ENCODE peak calls at places on chromosomes 5 and 9, in seven cellular contexts. Q, P, A, U, C, E and T are unnamed samples.

GRCh38 chr5:14420136-14420808 is 161.3 kb upstream of the OTULINL start:
- DNase-seq in E (no peak), C (no peak), U (no peak), P (peak), A (no peak), Q (no peak), T (no peak)

GRCh38 chr5:112555691-112556090 is 136.6 kb upstream of the EPB41L4A start:
- DNase-seq in U (no peak), P (peak), A (peak), E (no peak), Q (no peak), C (no peak), T (no peak)

GRCh38 chr5:119341452-119342349 is 14.1 kb upstream of the TNFAIP8 start:
- DNase-seq in U (no peak), C (no peak), A (no peak), P (no peak), Q (no peak), E (no peak), T (no peak)

GRCh38 chr9:26326473-26327044 is 566.0 kb downstream of the CAAP1 start:
- DNase-seq in E (no peak), U (peak), P (peak), A (peak), C (no peak), Q (no peak), T (peak)

GRCh38 chr9:126614455-126615248 is 924 bp downstream of the LMX1B start:
- DNase-seq in P (no peak), C (no peak), E (no peak), Q (no peak), U (peak), A (no peak), T (no peak)

GRCh38 chr9:128341435-128341849 is 1.1 kb downstream of the SLC27A4 start:
- DNase-seq in Q (peak), U (peak), E (peak), C (no peak), A (peak), P (peak), T (peak)

GRCh38 chr9:125982798-125983406 is 235.7 kb downstream of the PBX3 start:
- DNase-seq in P (no peak), A (no peak), C (no peak), E (no peak), Q (peak), U (no peak), T (no peak)

GRCh38 chr9:131739192-131739961 is 499 bp downstream of the RAPGEF1 start:
- DNase-seq in U (peak), P (peak), Q (peak), A (no peak), C (no peak), E (peak), T (no peak)

GRCh38 chr9:100583019-100583802 is 5.3 kb downstream of the CAVIN4 start:
- DNase-seq in Q (no peak), U (no peak), A (no peak), P (no peak), E (no peak), C (no peak), T (no peak)

GRCh38 chr9:107246259-107247254 is 36.5 kb upstream of the RAD23B start:
- DNase-seq in P (peak), E (no peak), U (no peak), Q (no peak), C (no peak), A (no peak), T (no peak)

GRCh38 chr9:36625006-36625600 is 52.4 kb downstream of the MELK start:
- DNase-seq in Q (no peak), E (no peak), P (peak), A (peak), U (no peak), C (no peak), T (peak)

GRCh38 chr5:103228056-103228455 is 30.5 kb upstream of the MACIR start:
- DNase-seq in A (peak), C (no peak), P (no peak), E (no peak), U (no peak), Q (no peak), T (no peak)

GRCh38 chr9:85344901-85345300 is 396.9 kb downstream of the AGTPBP1 start:
- DNase-seq in U (no peak), P (no peak), C (no peak), A (no peak), Q (no peak), E (no peak), T (no peak)

GRCh38 chr9:135365013-135365768 is 114.4 kb upstream of the PPP1R26 start:
- DNase-seq in C (no peak), A (no peak), U (no peak), Q (no peak), E (no peak), P (no peak), T (no peak)

GRCh38 chr5:133930061-133930823 is 38.2 kb downstream of the C5orf15 start:
- DNase-seq in A (peak), C (no peak), E (no peak), Q (no peak), P (peak), U (no peak), T (no peak)

GRCh38 chr9:100352201-100352726 is 478 bp downstream of the TEX10 start:
- DNase-seq in C (no peak), E (no peak), U (no peak), P (peak), Q (peak), A (peak), T (no peak)

GRCh38 chr5:181153814-181154213 is 6.4 kb downstream of the OR2V2 start:
- DNase-seq in E (no peak), U (no peak), C (no peak), Q (no peak), A (no peak), P (no peak), T (no peak)

GRCh38 chr5:58922392-58923171 is 339.7 kb downstream of the RAB3C start:
- DNase-seq in A (no peak), E (peak), Q (peak), U (no peak), C (no peak), P (no peak), T (no peak)

GRCh38 chr9:112757940-112758339 is 7.4 kb downstream of the SNX30 start:
- DNase-seq in Q (no peak), E (no peak), P (no peak), C (no peak), A (no peak), U (no peak), T (no peak)

GRCh38 chr5:161544350-161544765 is 2.2 kb downstream of the GABRB2 start:
- DNase-seq in E (no peak), U (peak), Q (peak), C (no peak), P (peak), A (peak), T (no peak)

GRCh38 chr5:68171101-68171558 is 44.4 kb upstream of the PIK3R1 start:
- DNase-seq in Q (no peak), A (no peak), C (peak), U (no peak), P (peak), E (no peak), T (no peak)

GRCh38 chr5:99104538-99105132 is 175.8 kb upstream of the CHD1 start:
- DNase-seq in Q (no peak), E (no peak), C (no peak), P (peak), U (peak), A (no peak), T (no peak)

GRCh38 chr5:164672190-164672589 is 1166.8 kb downstream of the MAT2B start:
- DNase-seq in Q (no peak), C (no peak), P (no peak), E (no peak), U (peak), A (no peak), T (no peak)

DNA sequence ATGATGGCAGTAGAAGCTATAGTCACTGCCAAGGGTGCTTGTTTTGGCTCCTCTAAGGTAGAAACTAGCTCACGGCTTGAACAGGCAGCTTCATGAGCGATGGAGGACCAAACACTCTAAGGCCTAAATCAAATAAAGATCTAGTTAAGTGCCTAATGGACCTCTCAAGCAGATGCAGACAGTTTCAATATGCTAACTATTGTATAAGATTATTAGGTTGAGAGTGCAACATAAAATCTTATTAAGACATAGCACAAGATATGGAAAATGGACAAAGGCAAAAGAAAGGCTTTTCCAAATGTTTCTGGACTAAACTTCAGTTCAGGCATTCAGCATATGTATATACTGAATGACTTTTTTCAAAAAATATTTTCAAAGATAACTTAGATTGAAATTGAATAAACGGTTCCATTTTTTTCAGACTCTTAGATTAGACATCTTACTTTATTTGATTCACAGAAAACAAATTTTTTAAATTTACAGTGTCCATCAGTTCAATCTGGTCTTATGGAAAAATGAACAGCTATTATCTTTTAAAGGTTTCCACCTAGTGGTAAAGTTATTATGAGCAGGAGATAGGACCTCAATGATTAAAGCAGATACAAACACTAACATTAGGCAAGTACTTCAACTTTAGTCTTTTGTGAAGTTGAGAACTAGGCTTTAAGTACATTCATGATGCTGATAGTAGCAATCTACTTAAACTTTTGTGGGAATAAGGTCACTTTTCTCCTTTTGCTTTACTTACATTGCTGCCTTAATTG is 1167.7 kb downstream of the MAT2B start:
- DNase-seq in C (no peak), U (peak), P (no peak), A (no peak), Q (no peak), E (no peak), T (no peak)
- TF ChIP-seq CTCF in C (no peak), U (peak), P (no peak), A (no peak), Q (no peak), E (no peak), T (no peak)

GRCh38 chr9:96230002-96230401 is 72.0 kb downstream of the HSD17B3 start:
- DNase-seq in C (no peak), E (no peak), P (no peak), U (no peak), A (no peak), Q (no peak), T (no peak)
- TF ChIP-seq CTCF in C (no peak), E (no peak), P (no peak), U (no peak), A (peak), Q (no peak), T (no peak)

GRCh38 chr9:70389188-70389587 is 25.3 kb downstream of the KLF9 start:
- DNase-seq in U (no peak), C (no peak), A (no peak), P (no peak), E (no peak), Q (no peak), T (no peak)

GRCh38 chr9:70389642-70390266 is 24.7 kb downstream of the KLF9 start:
- DNase-seq in P (peak), C (no peak), A (no peak), Q (no peak), U (no peak), E (no peak), T (no peak)

GRCh38 chr9:70390922-70391321 is 23.5 kb downstream of the KLF9 start:
- DNase-seq in E (no peak), U (no peak), P (peak), Q (no peak), A (no peak), C (no peak), T (no peak)

GRCh38 chr9:70392850-70393249 is 21.6 kb downstream of the KLF9 start:
- DNase-seq in E (no peak), Q (no peak), P (no peak), U (no peak), A (no peak), C (no peak), T (no peak)

DNA sequence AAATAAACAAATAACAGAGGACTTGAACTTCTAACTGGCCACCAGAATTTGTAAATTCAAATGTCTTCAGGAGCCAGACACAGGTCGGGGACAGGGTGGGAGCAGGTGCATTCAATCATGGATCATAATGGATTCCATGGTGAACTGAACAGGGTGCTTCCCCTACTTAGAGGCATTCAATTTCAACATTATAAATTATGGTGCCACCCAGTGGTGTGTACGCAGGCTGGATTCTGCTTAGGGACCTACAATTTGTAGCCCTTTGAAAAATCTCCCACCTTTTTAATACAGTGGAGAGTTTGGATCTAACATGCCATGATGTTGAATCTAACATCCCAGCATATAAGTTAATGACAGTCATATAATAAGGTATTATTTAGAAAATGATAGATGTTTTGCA is 22.3 kb downstream of the KLF9 start:
- DNase-seq in Q (no peak), C (no peak), E (no peak), P (peak), U (peak), A (no peak), T (no peak)
- TF ChIP-seq CTCF in Q (no peak), C (no peak), E (no peak), P (peak), U (peak), A (peak), T (peak)

GRCh38 chr5:91503321-91503720 is 120.2 kb upstream of the ARRDC3 start:
- DNase-seq in A (no peak), Q (no peak), E (no peak), U (no peak), P (no peak), C (no peak), T (no peak)

GRCh38 chr5:91495699-91496098 is 112.6 kb upstream of the ARRDC3 start:
- DNase-seq in Q (no peak), E (no peak), A (no peak), U (no peak), C (no peak), P (no peak), T (no peak)

GRCh38 chr5:91494447-91495001 is 111.4 kb upstream of the ARRDC3 start:
- DNase-seq in A (no peak), E (no peak), C (no peak), U (no peak), Q (no peak), P (no peak), T (no peak)

GRCh38 chr5:91500758-91501157 is 117.6 kb upstream of the ARRDC3 start:
- DNase-seq in C (no peak), P (no peak), E (no peak), A (no peak), U (no peak), Q (no peak), T (no peak)

GRCh38 chr5:91499943-91500531 is 116.9 kb upstream of the ARRDC3 start:
- DNase-seq in U (peak), A (peak), Q (no peak), C (no peak), P (peak), E (no peak), T (peak)
- TF ChIP-seq CTCF in U (peak), A (peak), Q (peak), C (peak), P (peak), E (peak), T (peak)

GRCh38 chr5:36605241-36605640 is 1.2 kb upstream of the SLC1A3 start:
- DNase-seq in Q (no peak), C (no peak), E (no peak), U (no peak), A (no peak), P (peak), T (no peak)

GRCh38 chr5:36600847-36601527 is 5.4 kb upstream of the SLC1A3 start:
- DNase-seq in Q (no peak), U (no peak), C (no peak), P (no peak), E (no peak), A (no peak), T (no peak)

GRCh38 chr5:36606052-36606436 is 362 bp upstream of the SLC1A3 start:
- DNase-seq in E (no peak), U (no peak), A (no peak), Q (no peak), C (no peak), P (no peak), T (no peak)

GRCh38 chr5:36599986-36600779 is 6.2 kb upstream of the SLC1A3 start:
- DNase-seq in Q (no peak), P (peak), C (no peak), E (no peak), U (no peak), A (no peak), T (no peak)

GRCh38 chr5:36602711-36603321 is 3.6 kb upstream of the SLC1A3 start:
- DNase-seq in Q (no peak), P (peak), A (no peak), C (no peak), U (no peak), E (no peak), T (no peak)
- TF ChIP-seq CTCF in Q (no peak), P (no peak), A (peak), C (peak), U (no peak), E (no peak), T (peak)

DNA sequence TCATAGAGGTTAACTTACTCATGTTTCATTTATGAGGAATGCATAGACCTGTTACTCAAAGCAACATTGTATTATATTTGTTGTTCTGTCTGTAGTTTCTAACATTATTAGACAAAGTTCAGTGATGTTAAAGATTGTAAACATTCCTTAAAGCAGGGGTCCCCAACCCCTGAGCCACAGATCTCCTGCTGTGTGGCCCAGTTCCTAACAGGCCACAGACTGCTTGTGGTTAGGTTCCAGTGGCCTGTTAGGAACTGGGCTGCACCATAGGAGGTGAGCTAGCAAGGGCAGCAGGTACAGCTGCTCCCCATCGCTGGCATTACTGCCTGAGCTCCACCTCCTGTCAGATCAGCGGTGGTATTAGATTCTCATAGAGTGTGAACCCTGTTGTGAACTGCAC is 181.1 kb downstream of the KDM4C start:
- DNase-seq in Q (no peak), C (peak), P (no peak), A (peak), E (no peak), U (no peak), T (no peak)
- TF ChIP-seq CTCF in Q (no peak), C (no peak), P (no peak), A (no peak), E (no peak), U (no peak), T (no peak)

DNA sequence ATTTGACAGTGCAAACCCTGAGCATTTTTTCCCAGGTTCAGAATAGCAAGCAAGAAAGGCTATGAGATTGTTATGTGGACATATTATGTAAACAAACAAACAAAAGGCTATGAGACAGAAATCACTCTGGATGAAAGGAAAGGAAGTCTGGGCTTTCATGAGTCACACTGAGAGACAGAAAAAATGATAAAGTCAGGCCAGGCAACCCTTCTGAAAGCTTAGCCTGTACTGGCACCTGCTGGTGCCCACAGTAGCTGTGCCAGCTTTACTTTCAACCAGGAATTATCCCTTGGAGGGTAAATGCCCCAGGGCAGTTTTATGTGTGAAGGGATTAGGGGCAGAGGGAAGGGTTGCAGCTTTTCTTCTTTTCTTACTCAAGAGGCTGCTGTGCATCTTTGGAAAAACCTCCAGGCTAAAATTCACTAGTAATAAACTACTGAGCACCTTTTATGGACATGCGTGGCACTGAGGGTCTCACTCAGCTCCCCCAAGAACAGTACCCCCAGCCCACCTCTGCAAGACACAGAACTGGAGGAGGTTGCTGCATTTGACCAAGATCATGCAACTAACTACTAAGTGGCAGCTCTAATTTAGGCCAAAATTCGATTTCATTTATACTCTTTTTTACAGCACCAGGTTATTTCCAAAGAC is 41.7 kb downstream of the ACTL7B start:
- DNase-seq in A (peak), Q (no peak), U (no peak), E (no peak), P (peak), C (no peak), T (peak)
- TF ChIP-seq CTCF in A (peak), Q (no peak), U (peak), E (no peak), P (peak), C (peak), T (peak)

GRCh38 chr5:132754947-132755346 is 7.7 kb downstream of the CCNI2 start:
- DNase-seq in U (peak), A (peak), P (peak), C (no peak), E (no peak), Q (no peak), T (no peak)
- TF ChIP-seq CTCF in U (peak), A (peak), P (peak), C (peak), E (no peak), Q (no peak), T (peak)

GRCh38 chr5:1526151-1526631 is 2.4 kb upstream of the LPCAT1 start:
- DNase-seq in U (no peak), A (no peak), C (no peak), E (peak), Q (peak), P (no peak), T (no peak)

GRCh38 chr5:1525624-1525985 is 1.8 kb upstream of the LPCAT1 start:
- DNase-seq in E (no peak), U (no peak), A (no peak), Q (no peak), C (no peak), P (no peak), T (no peak)

GRCh38 chr5:1524481-1524798 is 680 bp upstream of the LPCAT1 start:
- DNase-seq in U (no peak), A (no peak), E (no peak), C (no peak), Q (no peak), P (no peak), T (no peak)

GRCh38 chr5:1523793-1524480 is at the start of gene LPCAT1:
- DNase-seq in A (peak), E (peak), C (no peak), P (peak), Q (peak), U (peak), T (no peak)

GRCh38 chr5:1524799-1525623 is 1.3 kb upstream of the LPCAT1 start:
- DNase-seq in Q (peak), C (no peak), E (peak), P (no peak), A (no peak), U (no peak), T (no peak)
- TF ChIP-seq CTCF in Q (no peak), C (no peak), E (no peak), P (no peak), A (no peak), U (no peak), T (no peak)

GRCh38 chr9:133592731-133593409 is 16.3 kb downstream of the FAM163B start:
- DNase-seq in A (no peak), E (no peak), P (no peak), U (no peak), Q (no peak), C (no peak), T (no peak)
- TF ChIP-seq CTCF in A (peak), E (no peak), P (no peak), U (peak), Q (no peak), C (no peak), T (peak)